ENCODE peak calls at places on chromosomes 4 and X, in seven cellular contexts. L is DND-41, E is hepatocyte, O is fibroblast of lung, W is MM.1S, A is GM23248, N is K562. P is an unnamed sample.
A peak's percentile ranks its signal among the peaks of the same experiment; 100 is the strongest.

GRCh38 chrX:119646515-119646914 is 40.3 kb upstream of the NKRF start:
- DNase-seq in L (no peak), E (no peak), O (no peak), W (no peak), A (no peak), N (no peak), P (peak; percentile 6)

GRCh38 chrX:23383411-23383810 is 48.8 kb downstream of the PTCHD1 start:
- DNase-seq in L (no peak), E (no peak), O (peak; percentile 81), W (no peak), A (peak; percentile 71), N (no peak), P (no peak)

GRCh38 chr4:82739292-82740190 is 59.1 kb downstream of the SCD5 start:
- DNase-seq in L (no peak), E (peak; percentile 77), O (no peak), W (peak; percentile 62), A (peak; percentile 66), N (peak; percentile 85), P (peak; percentile 63)

GRCh38 chr4:139509727-139510410 is 46.1 kb downstream of the SETD7 start:
- DNase-seq in L (no peak), E (peak; percentile 46), O (no peak), W (no peak), A (peak; percentile 17), N (peak; percentile 27), P (peak; percentile 40)

GRCh38 chrX:41499984-41500383 is 52.8 kb downstream of the NYX start:
- DNase-seq in L (no peak), E (no peak), O (no peak), W (no peak), A (no peak), N (no peak), P (no peak)

GRCh38 chrX:2351321-2351720 is 149.5 kb downstream of the DHRSX start:
- DNase-seq in L (no peak), E (peak; percentile 21), O (peak; percentile 81), W (no peak), A (peak; percentile 84), N (no peak), P (no peak)

GRCh38 chrX:72094894-72095293 is 36.8 kb downstream of the RTL5 start:
- DNase-seq in L (peak; percentile 4), E (peak; percentile 43), O (peak; percentile 23), W (peak; percentile 73), A (no peak), N (peak; percentile 30), P (no peak)

GRCh38 chrX:9955506-9955905 is 11.7 kb upstream of the CLDN34 start:
- DNase-seq in L (no peak), E (no peak), O (peak; percentile 70), W (no peak), A (peak; percentile 23), N (no peak), P (no peak)

GRCh38 chr4:81828991-81829390 is 357.3 kb upstream of the RASGEF1B start:
- DNase-seq in L (no peak), E (no peak), O (no peak), W (no peak), A (no peak), N (no peak), P (no peak)

GRCh38 chrX:40170830-40171512 is 73.2 kb upstream of the BCOR start:
- DNase-seq in L (no peak), E (peak; percentile 42), O (no peak), W (no peak), A (peak; percentile 29), N (peak; percentile 18), P (peak; percentile 89)

GRCh38 chrX:40169193-40170086 is 71.7 kb upstream of the BCOR start:
- DNase-seq in L (peak; percentile 74), E (peak; percentile 92), O (peak; percentile 73), W (peak; percentile 82), A (no peak), N (peak; percentile 77), P (peak; percentile 77)

GRCh38 chrX:40172169-40172979 is 74.6 kb upstream of the BCOR start:
- DNase-seq in L (no peak), E (peak; percentile 79), O (peak; percentile 65), W (no peak), A (peak; percentile 77), N (peak; percentile 90), P (peak; percentile 64)

GRCh38 chrX:40172980-40173661 is 75.4 kb upstream of the BCOR start:
- DNase-seq in L (no peak), E (no peak), O (no peak), W (no peak), A (no peak), N (no peak), P (no peak)

DNA sequence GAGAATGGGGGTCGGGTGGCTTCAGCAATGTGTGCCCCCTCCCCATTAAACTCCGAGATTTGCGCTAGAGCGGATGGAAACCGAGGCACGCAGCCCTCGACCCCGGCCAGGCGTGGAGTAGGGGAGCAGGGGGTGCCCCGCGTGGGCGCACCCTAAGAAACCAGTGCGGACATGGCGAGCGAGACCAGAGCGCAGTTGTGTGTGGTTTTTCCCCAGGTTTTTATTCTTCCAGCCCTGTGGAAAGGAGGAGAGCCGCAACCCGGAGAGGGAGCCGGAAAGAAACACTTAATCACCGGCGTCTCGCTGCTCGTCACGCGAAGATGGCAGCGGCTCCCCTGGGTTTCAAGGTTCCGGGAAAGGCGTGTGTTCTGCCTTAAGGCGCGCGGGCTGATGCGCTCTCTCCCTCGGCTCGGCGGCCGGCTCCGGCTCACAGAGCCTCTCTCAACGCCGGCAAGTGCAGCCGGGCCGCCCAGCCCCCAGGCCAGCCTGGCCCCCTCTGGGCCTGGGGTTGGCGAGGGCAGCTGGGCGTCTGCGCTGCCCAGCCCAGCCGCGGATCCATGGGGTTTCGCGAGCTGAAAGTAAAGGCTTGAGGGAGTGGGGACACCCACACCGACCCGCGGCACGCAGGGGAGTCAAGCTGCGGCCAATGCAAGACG is 73.9 kb upstream of the BCOR start:
- DNase-seq in L (no peak), E (peak; percentile 71), O (peak; percentile 51), W (no peak), A (peak; percentile 78), N (peak; percentile 23), P (peak; percentile 81)
- TF ChIP-seq EZH2 in L (peak; percentile 65), E (no peak), O (no peak), W (no peak), A (no peak), N (no peak), P (no peak)

GRCh38 chr4:1802151-1802715 is 9.1 kb downstream of the FGFR3 start:
- DNase-seq in L (no peak), E (no peak), O (no peak), W (no peak), A (peak; percentile 76), N (peak; percentile 66), P (peak; percentile 63)

GRCh38 chr4:1801286-1801958 is 8.3 kb downstream of the FGFR3 start:
- DNase-seq in L (no peak), E (no peak), O (no peak), W (no peak), A (no peak), N (no peak), P (no peak)

GRCh38 chr4:1803523-1804423 is 10.7 kb downstream of the FGFR3 start:
- DNase-seq in L (no peak), E (no peak), O (no peak), W (no peak), A (no peak), N (no peak), P (no peak)

GRCh38 chr4:1804638-1805492 is 11.8 kb downstream of the FGFR3 start:
- DNase-seq in L (no peak), E (no peak), O (no peak), W (no peak), A (no peak), N (no peak), P (no peak)

DNA sequence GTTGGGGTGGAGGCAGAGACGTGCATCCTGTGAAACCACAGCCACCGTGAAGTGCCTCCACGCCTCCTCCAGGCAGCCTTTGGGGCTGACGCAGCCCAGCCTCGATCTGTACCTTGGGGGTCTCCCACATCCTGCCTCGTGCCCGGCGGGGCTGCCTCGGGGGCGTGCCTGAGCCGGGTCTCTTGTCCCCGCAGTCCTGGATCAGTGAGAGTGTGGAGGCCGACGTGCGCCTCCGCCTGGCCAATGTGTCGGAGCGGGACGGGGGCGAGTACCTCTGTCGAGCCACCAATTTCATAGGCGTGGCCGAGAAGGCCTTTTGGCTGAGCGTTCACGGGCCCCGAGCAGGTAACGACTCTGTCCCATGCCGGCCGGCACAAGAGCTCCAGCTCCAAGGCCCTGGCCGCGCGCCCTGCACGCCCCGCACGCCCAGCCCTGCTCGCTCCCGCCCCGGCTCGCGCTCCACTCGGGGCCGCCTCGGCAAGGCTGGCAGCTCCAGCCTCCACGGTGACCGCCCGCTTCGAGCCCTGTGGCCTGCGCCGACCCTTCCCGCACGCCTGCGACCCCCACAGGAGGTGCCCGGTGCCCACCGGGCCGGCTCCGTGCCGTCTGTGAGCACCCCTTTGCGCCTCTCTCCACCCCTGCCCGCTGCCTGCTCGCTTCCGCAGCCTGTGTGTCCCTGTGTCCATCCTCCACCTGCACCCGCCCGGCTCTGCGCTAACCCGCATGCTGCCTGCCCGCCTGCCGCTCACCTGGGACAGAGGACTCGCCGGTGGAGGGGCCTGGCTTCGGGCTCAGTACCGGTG is 9.8 kb downstream of the FGFR3 start:
- DNase-seq in L (peak; percentile 19), E (no peak), O (no peak), W (no peak), A (no peak), N (no peak), P (no peak)
- H3K4me1 ChIP-seq in L (no peaks in the 10 kb centered on the region), E (peaks cover 22% of the 10 kb centered on the region), O (no peaks in the 10 kb centered on the region), W (no peaks in the 10 kb centered on the region), A (no peaks in the 10 kb centered on the region), N (peaks cover 75% of the 10 kb centered on the region), P (no peaks in the 10 kb centered on the region)

DNA sequence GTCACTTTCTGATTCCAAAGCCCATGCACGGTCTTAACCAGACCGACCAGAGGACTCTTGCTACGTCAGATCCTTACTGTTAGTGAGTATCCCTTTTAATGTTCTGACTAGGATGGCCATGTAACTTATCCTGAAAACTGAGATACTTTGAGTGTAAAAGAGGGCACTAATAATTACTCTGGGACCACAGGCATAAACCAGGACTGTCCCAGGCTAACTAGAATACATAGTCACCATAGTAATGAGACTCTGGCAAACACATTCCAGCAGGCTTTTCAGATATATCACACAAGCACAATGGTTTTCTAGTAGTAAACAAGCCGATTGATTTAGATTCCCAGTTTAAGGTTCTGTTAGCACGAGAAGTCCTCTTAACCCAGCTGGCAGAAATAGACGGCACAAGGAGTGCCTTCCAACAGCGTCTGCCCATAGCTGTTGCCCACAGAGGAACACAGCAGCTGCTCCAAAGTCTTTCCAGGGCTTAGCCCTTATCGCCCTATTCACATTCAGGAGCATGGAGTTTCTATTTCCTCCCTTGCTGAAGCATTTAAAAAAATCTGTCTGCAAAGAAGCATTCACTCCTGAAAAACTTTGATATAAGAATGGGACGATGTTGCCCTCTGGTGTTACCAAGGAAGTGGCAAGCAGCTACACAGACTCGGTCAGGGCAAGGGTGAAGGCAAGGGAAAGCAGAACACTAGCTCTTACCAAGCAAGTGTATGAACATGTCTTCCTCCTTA is 92.4 kb downstream of the CXCL13 start:
- DNase-seq in L (no peak), E (peak; percentile 68), O (peak; percentile 68), W (no peak), A (peak; percentile 75), N (no peak), P (peak; percentile 4)
- H3K4me3 ChIP-seq in L (no peak overlapping the region), E (no peak overlapping the region), O (no peak overlapping the region), W (no peak overlapping the region), A (peak overlapping the region; percentile 31), N (no peak overlapping the region), P (no peak overlapping the region)

DNA sequence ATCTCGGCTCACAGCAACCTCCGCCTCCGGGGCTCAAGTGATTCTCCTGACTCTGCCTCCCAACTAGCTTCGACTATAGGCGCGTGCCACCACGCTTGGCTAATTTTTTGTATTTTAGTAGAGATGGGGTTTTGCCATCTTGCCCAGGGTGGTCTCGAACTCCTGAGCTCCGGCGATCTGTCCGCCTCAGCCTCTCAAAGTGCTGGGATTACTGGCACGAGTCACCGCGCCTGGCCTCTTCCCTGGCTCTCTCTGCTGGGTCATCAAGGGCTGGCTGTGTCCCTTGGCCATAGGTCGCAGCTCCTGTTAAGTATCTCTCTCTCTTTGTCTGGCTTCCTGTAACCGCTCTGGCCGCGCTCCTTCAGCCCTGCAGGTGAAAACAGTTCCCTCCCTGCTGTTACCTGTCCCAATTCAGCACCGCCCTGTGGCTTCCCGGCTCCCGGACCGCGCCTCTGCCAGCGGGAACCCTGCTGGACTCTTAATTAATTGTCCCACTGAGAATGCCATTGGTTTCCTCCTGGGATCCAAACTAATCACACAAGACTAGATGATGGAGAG is 1.3 kb upstream of the RGS12 start:
- DNase-seq in L (peak; percentile 1), E (peak; percentile 40), O (no peak), W (no peak), A (no peak), N (no peak), P (no peak)
- TF ChIP-seq EZH2 in L (no peak), E (no peak), O (no peak), W (no peak), A (no peak), N (no peak), P (no peak)